ENCODE peak calls at places on chromosomes 3 and 15, in six cellular contexts. Y, T, F, A, K and C are unnamed samples.

GRCh38 chr15:74780983-74781672 is 752 bp upstream of the CSK start:
- DNase-seq in K (no peak), A (no peak), T (peak), Y (peak), F (no peak), C (no peak)

GRCh38 chr15:38559131-38559530 is 5.5 kb downstream of the RASGRP1 start:
- DNase-seq in F (no peak), K (no peak), T (no peak), Y (no peak), A (no peak), C (no peak)

GRCh38 chr3:125134952-125135351 is 77.6 kb downstream of the SLC12A8 start:
- DNase-seq in T (no peak), K (no peak), F (no peak), A (no peak), Y (no peak), C (no peak)

GRCh38 chr3:111541911-111542483 is at the start of gene CD96:
- DNase-seq in F (no peak), T (peak), K (no peak), A (no peak), Y (no peak), C (no peak)

GRCh38 chr3:11509175-11510000 is 134.3 kb downstream of the VGLL4 start:
- DNase-seq in K (peak), Y (peak), F (no peak), T (no peak), A (no peak), C (peak)

GRCh38 chr15:78878356-78878755 is 5.7 kb downstream of the MORF4L1 start:
- DNase-seq in Y (no peak), K (no peak), F (no peak), A (no peak), T (no peak), C (no peak)

GRCh38 chr15:23606226-23606625 is 40.8 kb downstream of the MKRN3 start:
- DNase-seq in T (no peak), F (no peak), A (no peak), K (no peak), Y (no peak), C (no peak)

GRCh38 chr3:32420138-32420981 is 28.7 kb downstream of the CMTM7 start:
- DNase-seq in Y (no peak), F (no peak), T (peak), A (no peak), K (no peak), C (no peak)

GRCh38 chr3:23713641-23714040 is 92.1 kb upstream of the UBE2E1 start:
- DNase-seq in T (no peak), K (no peak), F (no peak), Y (no peak), A (no peak), C (no peak)

GRCh38 chr15:81751321-81751720 is 294.5 kb downstream of the MEX3B start:
- DNase-seq in A (no peak), Y (no peak), K (no peak), F (no peak), T (no peak), C (no peak)

GRCh38 chr15:68783226-68784054 is 37.3 kb downstream of the ANP32A start:
- DNase-seq in Y (peak), F (no peak), K (peak), A (peak), T (peak), C (no peak)

GRCh38 chr3:13278783-13279531 is 141.2 kb downstream of the NUP210 start:
- DNase-seq in K (peak), T (no peak), F (no peak), Y (no peak), A (no peak), C (no peak)

GRCh38 chr3:15280853-15281532 is 51.4 kb downstream of the SH3BP5 start:
- DNase-seq in Y (no peak), T (no peak), K (no peak), F (no peak), A (no peak), C (no peak)

GRCh38 chr3:50154476-50154839 is 666 bp upstream of the SEMA3F start:
- DNase-seq in F (no peak), T (no peak), Y (no peak), K (peak), A (peak), C (no peak)

GRCh38 chr3:17759901-17760300 is 17.5 kb upstream of the TBC1D5 start:
- DNase-seq in A (no peak), F (no peak), T (no peak), Y (no peak), K (no peak), C (no peak)

GRCh38 chr3:155780291-155780690 is 25.8 kb downstream of the C3orf33 start:
- DNase-seq in A (no peak), Y (no peak), K (no peak), T (no peak), F (no peak), C (no peak)

GRCh38 chr3:50370594-50370993 is 11.3 kb upstream of the TMEM115 start:
- DNase-seq in A (peak), T (no peak), F (no peak), K (no peak), Y (no peak), C (no peak)

GRCh38 chr15:57500979-57501576 is 90.6 kb upstream of the MYZAP start:
- DNase-seq in Y (no peak), K (no peak), A (no peak), T (no peak), F (no peak), C (no peak)

GRCh38 chr3:173977747-173978146 is 580.2 kb downstream of the NLGN1 start:
- DNase-seq in T (no peak), Y (no peak), F (no peak), K (no peak), A (no peak), C (no peak)

GRCh38 chr15:25727116-25727515 is 136.0 kb downstream of the ATP10A start:
- DNase-seq in Y (peak), F (peak), T (no peak), K (no peak), A (no peak), C (no peak)

GRCh38 chr15:78538358-78538757 is 1.9 kb upstream of the PSMA4 start:
- DNase-seq in T (no peak), K (no peak), F (no peak), Y (no peak), A (no peak), C (no peak)

GRCh38 chr15:94056314-94056713 is 175.0 kb upstream of the MCTP2 start:
- DNase-seq in Y (no peak), F (no peak), T (no peak), K (no peak), A (no peak), C (no peak)

GRCh38 chr3:184239710-184240109 is 9.1 kb downstream of the ALG3 start:
- DNase-seq in A (no peak), K (peak), Y (no peak), F (no peak), T (no peak), C (no peak)

GRCh38 chr15:63430766-63431451 is 49.3 kb upstream of the CA12 start:
- DNase-seq in Y (peak), A (no peak), K (no peak), F (no peak), T (no peak), C (no peak)

GRCh38 chr3:30319713-30320112 is 286.7 kb upstream of the TGFBR2 start:
- DNase-seq in Y (no peak), K (no peak), F (no peak), A (peak), T (peak), C (no peak)

GRCh38 chr3:194867270-194867983 is 181.7 kb downstream of the FAM43A start:
- DNase-seq in F (no peak), T (no peak), Y (peak), A (no peak), K (no peak), C (no peak)

GRCh38 chr3:65412591-65412990 is 626.1 kb downstream of the MAGI1 start:
- DNase-seq in K (no peak), T (no peak), F (no peak), Y (peak), A (peak), C (no peak)
- TF ChIP-seq CTCF in K (no peak), T (no peak), F (peak), Y (peak), A (no peak), C (no peak)

DNA sequence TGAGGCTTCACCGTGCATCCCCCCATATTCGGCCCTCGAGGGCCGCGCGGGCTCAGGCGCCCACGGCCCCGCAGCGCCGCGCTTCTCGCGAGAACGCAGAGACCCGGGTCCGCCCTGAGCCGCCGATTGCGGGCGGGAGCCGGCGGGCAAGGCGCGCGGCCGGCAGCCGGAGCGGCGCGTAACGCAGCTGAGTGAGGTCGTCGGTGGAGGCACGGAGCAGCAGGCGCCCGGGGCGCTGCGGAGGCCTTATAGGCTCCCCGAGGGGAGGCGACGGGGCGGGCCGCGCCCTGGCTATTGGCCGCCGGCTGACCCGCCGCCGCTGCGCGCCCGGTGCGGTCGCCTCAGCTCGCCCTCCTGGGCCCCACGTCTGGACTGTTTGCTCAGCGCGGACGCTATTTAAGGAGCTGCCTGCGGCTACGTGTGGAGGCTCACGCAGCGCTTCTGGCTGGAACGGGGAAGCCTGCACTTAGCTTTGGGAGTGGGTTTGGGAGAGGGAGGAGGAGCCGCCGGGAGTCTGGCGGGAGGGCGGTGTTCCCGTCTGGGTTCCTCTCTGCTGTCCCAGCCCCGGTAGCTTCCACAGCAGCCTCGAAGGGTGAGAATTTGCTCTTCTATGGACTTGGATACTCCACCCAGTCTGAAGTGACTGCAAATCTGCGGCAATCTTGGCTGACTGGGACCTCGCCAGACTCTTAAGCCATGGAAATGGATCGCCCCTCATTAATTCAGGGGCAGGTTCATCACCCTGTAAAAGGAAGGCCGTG is at the start of gene PLOD2:
- DNase-seq in F (peak), Y (peak), A (peak), K (peak), T (peak), C (peak)
- TF ChIP-seq CTCF in F (no peak), Y (no peak), A (no peak), K (peak), T (no peak), C (no peak)

GRCh38 chr3:178159691-178160090 is 376.5 kb upstream of the KCNMB2 start:
- DNase-seq in F (no peak), A (no peak), T (no peak), Y (no peak), K (no peak), C (no peak)

GRCh38 chr3:178152010-178152409 is 384.2 kb upstream of the KCNMB2 start:
- DNase-seq in A (no peak), K (no peak), F (no peak), Y (no peak), T (no peak), C (no peak)

GRCh38 chr3:178152988-178153387 is 383.2 kb upstream of the KCNMB2 start:
- DNase-seq in A (no peak), Y (no peak), K (no peak), F (no peak), T (no peak), C (no peak)

GRCh38 chr3:178155521-178155920 is 380.7 kb upstream of the KCNMB2 start:
- DNase-seq in T (peak), F (no peak), A (no peak), K (no peak), Y (no peak), C (no peak)
- TF ChIP-seq CTCF in T (no peak), F (peak), A (no peak), K (no peak), Y (no peak), C (no peak)

GRCh38 chr3:72041531-72041930 is 256.6 kb upstream of the PROK2 start:
- DNase-seq in A (no peak), Y (no peak), K (no peak), F (no peak), T (no peak), C (peak)
- TF ChIP-seq CTCF in A (no peak), Y (no peak), K (no peak), F (no peak), T (no peak), C (no peak)